ENCODE peak calls at places on chromosomes 5 and 9, in six cellular contexts. A, C, J, U, M and Y are unnamed samples.

GRCh38 chr9:106799146-106799545 is 63.8 kb upstream of the ZNF462 start:
- DNase-seq in M (peak), C (peak), J (no peak), A (no peak), U (no peak), Y (no peak)

GRCh38 chr9:93930070-93930469 is 25.1 kb downstream of the BARX1 start:
- DNase-seq in J (no peak), U (no peak), A (no peak), M (no peak), C (no peak), Y (no peak)

GRCh38 chr9:16293610-16294009 is 576.9 kb downstream of the BNC2 start:
- DNase-seq in U (no peak), C (no peak), A (no peak), M (peak), J (no peak), Y (no peak)

GRCh38 chr9:124590886-124591641 is 83.9 kb upstream of the NR5A1 start:
- DNase-seq in U (peak), J (no peak), C (no peak), M (no peak), A (no peak), Y (no peak)

GRCh38 chr5:142810081-142810480 is 39.9 kb downstream of the ARHGAP26 start:
- DNase-seq in A (no peak), U (no peak), M (no peak), J (no peak), C (peak), Y (no peak)

GRCh38 chr9:76921161-76921560 is 15.2 kb upstream of the PRUNE2 start:
- DNase-seq in U (no peak), M (peak), J (no peak), C (no peak), A (no peak), Y (no peak)

GRCh38 chr5:50702615-50703325 is 36.3 kb downstream of the PARP8 start:
- DNase-seq in M (no peak), U (no peak), J (no peak), A (no peak), C (no peak), Y (no peak)

GRCh38 chr9:114055061-114055460 is 23.0 kb downstream of the AMBP start:
- DNase-seq in M (no peak), A (no peak), J (no peak), C (no peak), U (no peak), Y (no peak)

GRCh38 chr5:170105643-170106611 is at the start of gene FOXI1:
- DNase-seq in M (no peak), J (no peak), C (no peak), A (no peak), U (no peak), Y (no peak)

GRCh38 chr5:103511554-103511885 is 51.1 kb downstream of the NUDT12 start:
- DNase-seq in A (no peak), U (no peak), M (peak), J (no peak), C (peak), Y (no peak)

GRCh38 chr5:2163457-2163856 is 280.7 kb upstream of the IRX4 start:
- DNase-seq in U (no peak), A (no peak), C (no peak), M (no peak), J (no peak), Y (no peak)

GRCh38 chr5:151719228-151719861 is 32.6 kb upstream of the SPARC start:
- DNase-seq in J (peak), C (peak), U (peak), A (peak), M (peak), Y (peak)

GRCh38 chr5:59037041-59037440 is 454.2 kb downstream of the RAB3C start:
- DNase-seq in J (no peak), A (no peak), M (no peak), C (no peak), U (no peak), Y (no peak)

GRCh38 chr5:14086261-14086660 is 56.9 kb upstream of the TRIO start:
- DNase-seq in J (no peak), U (no peak), C (peak), A (no peak), M (peak), Y (no peak)

GRCh38 chr9:99059074-99059894 is 45.6 kb upstream of the TGFBR1 start:
- DNase-seq in J (no peak), C (no peak), M (peak), U (peak), A (peak), Y (no peak)

GRCh38 chr9:125240649-125240999 is 519 bp downstream of the HSPA5 start:
- DNase-seq in J (no peak), U (peak), C (peak), M (peak), A (peak), Y (no peak)

GRCh38 chr5:150409638-150410523 is 2.8 kb downstream of the CD74 start:
- DNase-seq in U (peak), J (peak), M (peak), C (peak), A (peak), Y (peak)

GRCh38 chr9:122338989-122339388 is 31.8 kb upstream of the PTGS1 start:
- DNase-seq in C (no peak), U (no peak), M (peak), J (no peak), A (no peak), Y (no peak)

GRCh38 chr9:84512493-84512892 is 157.0 kb upstream of the NTRK2 start:
- DNase-seq in C (no peak), A (no peak), M (no peak), U (no peak), J (no peak), Y (no peak)

GRCh38 chr5:36444582-36444999 is 142.9 kb upstream of the RANBP3L start:
- DNase-seq in U (peak), J (no peak), M (peak), A (no peak), C (peak), Y (no peak)

GRCh38 chr9:2116073-2116472 is 100.9 kb downstream of the SMARCA2 start:
- DNase-seq in J (no peak), U (no peak), C (peak), A (peak), M (peak), Y (no peak)

GRCh38 chr9:135126480-135127187 is 39.2 kb downstream of the OLFM1 start:
- DNase-seq in J (no peak), C (no peak), U (no peak), A (no peak), M (peak), Y (no peak)

GRCh38 chr5:17306726-17307091 is 89.3 kb downstream of the BASP1 start:
- DNase-seq in U (no peak), A (no peak), J (no peak), C (no peak), M (no peak), Y (no peak)

GRCh38 chr9:7591501-7591900 is 208.1 kb downstream of the DMAC1 start:
- DNase-seq in J (no peak), U (no peak), C (no peak), A (no peak), M (no peak), Y (no peak)

GRCh38 chr5:123520677-123521247 is 8.8 kb downstream of the CSNK1G3 start:
- DNase-seq in M (no peak), J (no peak), U (no peak), C (no peak), A (no peak), Y (no peak)

GRCh38 chr9:88966894-88967676 is 24.2 kb upstream of the S1PR3 start:
- DNase-seq in C (no peak), A (no peak), J (no peak), M (no peak), U (no peak), Y (no peak)

GRCh38 chr5:59503223-59503622 is 390.3 kb downstream of the PDE4D start:
- DNase-seq in U (no peak), J (no peak), A (no peak), C (no peak), M (no peak), Y (no peak)

GRCh38 chr5:6435356-6435755 is 13.3 kb upstream of the UBE2QL1 start:
- DNase-seq in A (peak), C (peak), U (no peak), M (no peak), J (no peak), Y (peak)

GRCh38 chr5:127870914-127871313 is 167.7 kb downstream of the CCDC192 start:
- DNase-seq in M (peak), C (peak), U (peak), A (no peak), J (peak), Y (no peak)

GRCh38 chr9:37287317-37287716 is 135.2 kb upstream of the GRHPR start:
- DNase-seq in J (no peak), U (no peak), C (no peak), M (no peak), A (no peak), Y (no peak)

GRCh38 chr5:58439094-58439644 is 20.7 kb downstream of the PLK2 start:
- DNase-seq in C (no peak), M (no peak), J (no peak), U (no peak), A (no peak), Y (no peak)

GRCh38 chr9:111036946-111037743 is 1.1 kb downstream of the LPAR1 start:
- DNase-seq in M (peak), J (peak), U (no peak), A (no peak), C (peak), Y (no peak)

GRCh38 chr9:96169488-96169887 is 132.5 kb downstream of the HSD17B3 start:
- DNase-seq in J (no peak), C (no peak), M (peak), A (no peak), U (peak), Y (peak)

GRCh38 chr9:35277649-35278359 is 116.0 kb downstream of the UNC13B start:
- DNase-seq in C (peak), A (no peak), J (no peak), M (peak), U (no peak), Y (no peak)

GRCh38 chr5:134394932-134395331 is 16.7 kb downstream of the CDKN2AIPNL start:
- DNase-seq in C (no peak), U (no peak), M (no peak), A (no peak), J (no peak), Y (no peak)

GRCh38 chr5:24591426-24591825 is 53.4 kb downstream of the CDH10 start:
- DNase-seq in J (no peak), A (no peak), M (no peak), U (no peak), C (no peak), Y (no peak)

GRCh38 chr9:127264462-127265040 is at the start of gene GARNL3:
- DNase-seq in C (no peak), M (no peak), U (no peak), A (no peak), J (no peak), Y (no peak)

GRCh38 chr5:10690460-10690859 is 70.6 kb downstream of the DAP start:
- DNase-seq in C (no peak), A (no peak), J (no peak), M (peak), U (no peak), Y (no peak)

GRCh38 chr5:10688651-10689171 is 72.3 kb downstream of the DAP start:
- DNase-seq in C (no peak), A (no peak), J (no peak), M (no peak), U (no peak), Y (no peak)

GRCh38 chr5:10691826-10692785 is 68.9 kb downstream of the DAP start:
- DNase-seq in C (peak), A (no peak), M (peak), U (no peak), J (no peak), Y (no peak)

GRCh38 chr5:10686890-10687289 is 74.1 kb downstream of the DAP start:
- DNase-seq in A (no peak), M (no peak), J (no peak), U (no peak), C (no peak), Y (no peak)

DNA sequence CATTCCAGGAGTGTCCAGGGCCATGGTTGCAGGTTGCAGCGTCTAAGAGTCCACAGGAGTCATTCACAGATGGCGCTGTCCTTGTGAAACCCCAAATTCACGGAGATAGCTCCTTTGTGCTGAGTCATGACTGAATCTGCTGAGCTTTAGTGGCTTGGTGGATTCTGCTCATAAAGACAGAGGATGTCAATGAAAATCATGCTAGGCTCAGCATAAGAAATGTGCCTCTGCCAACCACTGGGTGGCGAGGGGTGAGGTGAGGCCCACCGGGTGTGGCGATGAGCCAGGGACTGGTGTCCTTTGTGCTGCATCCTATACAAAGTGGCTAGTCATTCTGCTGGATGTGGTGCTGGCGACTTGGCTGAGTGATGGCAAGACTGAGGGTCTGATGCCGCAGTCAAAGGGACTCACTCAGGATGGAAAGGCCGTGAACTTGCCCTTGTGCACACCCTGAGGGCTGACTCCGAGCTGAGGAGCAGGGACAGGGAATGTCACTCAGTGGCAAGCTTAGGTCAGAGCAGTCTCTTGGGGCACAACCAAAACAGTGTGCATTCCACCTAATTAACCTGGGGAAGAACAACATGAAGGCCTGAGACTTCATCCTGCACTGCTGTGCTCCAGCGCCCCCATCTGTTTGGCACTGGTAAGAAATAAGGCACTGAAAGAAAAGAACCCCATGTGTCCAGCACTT is 71.5 kb downstream of the DAP start:
- DNase-seq in J (no peak), A (peak), C (peak), U (no peak), M (peak), Y (peak)
- TF ChIP-seq CTCF in J (no peak), A (peak), C (peak), U (no peak), M (peak), Y (peak)

GRCh38 chr9:121107041-121107440 is 32.3 kb downstream of the CNTRL start:
- DNase-seq in A (no peak), M (no peak), U (no peak), C (peak), J (no peak), Y (no peak)
- TF ChIP-seq CTCF in A (peak), M (peak), U (no peak), C (peak), J (no peak), Y (peak)

GRCh38 chr5:164256954-164257353 is 751.5 kb downstream of the MAT2B start:
- DNase-seq in C (no peak), M (no peak), A (no peak), U (no peak), J (no peak), Y (no peak)

GRCh38 chr5:164253764-164254163 is 748.3 kb downstream of the MAT2B start:
- DNase-seq in A (no peak), U (no peak), C (no peak), M (no peak), J (no peak), Y (no peak)

GRCh38 chr5:164256351-164256750 is 750.9 kb downstream of the MAT2B start:
- DNase-seq in U (no peak), J (no peak), M (no peak), A (no peak), C (peak), Y (no peak)

GRCh38 chr5:164255598-164256213 is 750.3 kb downstream of the MAT2B start:
- DNase-seq in C (no peak), A (no peak), U (no peak), J (no peak), M (no peak), Y (no peak)
- TF ChIP-seq CTCF in C (peak), A (no peak), U (no peak), J (no peak), M (no peak), Y (peak)

DNA sequence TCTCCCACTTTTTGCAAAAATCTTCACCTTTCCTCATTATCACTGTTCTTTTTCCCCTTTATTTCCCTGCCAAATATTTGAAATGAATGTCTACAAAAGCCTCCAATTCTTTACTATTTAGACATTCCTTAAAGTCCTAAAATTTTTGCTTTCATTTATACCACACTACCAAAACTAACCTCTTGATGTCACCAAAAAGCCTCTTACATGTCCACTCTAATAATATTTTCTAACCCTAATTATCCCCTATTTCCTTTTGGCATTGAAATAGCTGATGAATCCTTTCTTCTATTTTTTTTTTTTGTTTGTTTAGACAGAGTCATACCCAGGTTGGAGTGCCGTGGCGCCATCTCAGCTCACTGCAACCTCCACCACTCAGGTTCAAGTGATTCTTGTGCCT is 32.3 kb upstream of the NRG2 start:
- DNase-seq in C (peak), M (peak), U (no peak), A (no peak), J (no peak), Y (no peak)
- TF ChIP-seq CTCF in C (peak), M (peak), U (no peak), A (no peak), J (no peak), Y (peak)

GRCh38 chr5:138632900-138633489 is 57.8 kb upstream of the HSPA9 start:
- DNase-seq in M (peak), A (peak), C (peak), J (peak), U (peak), Y (peak)
- TF ChIP-seq CTCF in M (peak), A (peak), C (peak), J (no peak), U (peak), Y (peak)

GRCh38 chr5:174725261-174725990 is 1.0 kb downstream of the MSX2 start:
- DNase-seq in C (no peak), A (no peak), U (no peak), J (no peak), M (no peak), Y (no peak)

GRCh38 chr5:174723315-174723978 is 935 bp upstream of the MSX2 start:
- DNase-seq in C (no peak), M (no peak), A (no peak), U (no peak), J (no peak), Y (no peak)

GRCh38 chr5:174722500-174722899 is 1.9 kb upstream of the MSX2 start:
- DNase-seq in U (no peak), C (no peak), M (no peak), A (no peak), J (no peak), Y (no peak)

GRCh38 chr5:174724484-174725260 is at the start of gene MSX2:
- DNase-seq in C (peak), U (peak), M (peak), J (peak), A (peak), Y (peak)

DNA sequence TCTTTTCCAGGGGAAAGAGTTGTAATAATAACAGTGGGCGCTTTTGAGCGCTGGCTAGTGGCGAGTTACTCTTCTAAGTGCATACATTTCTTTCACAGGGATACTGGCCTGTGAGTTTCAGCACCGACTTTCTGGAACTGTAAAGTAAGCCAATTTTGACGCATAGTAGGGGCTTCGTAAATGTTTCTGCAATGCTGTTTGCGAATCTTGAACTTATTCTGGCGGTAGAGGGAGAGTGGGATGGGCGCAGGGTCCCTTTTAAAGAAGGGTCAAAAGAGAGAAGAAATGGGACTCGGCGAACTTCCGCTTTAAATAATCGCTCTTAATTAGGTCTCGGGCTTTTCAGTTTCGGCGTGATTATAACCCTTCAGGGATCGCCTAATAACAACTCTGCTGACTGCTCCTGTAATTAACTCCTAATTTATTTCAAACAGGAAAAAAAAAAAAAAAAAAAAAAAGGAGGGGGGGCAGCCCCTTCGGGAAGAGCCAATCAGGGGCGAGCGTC is 351 bp upstream of the MSX2 start:
- DNase-seq in A (no peak), M (no peak), U (no peak), C (peak), J (no peak), Y (no peak)
- TF ChIP-seq CTCF in A (no peak), M (no peak), U (no peak), C (no peak), J (no peak), Y (no peak)

GRCh38 chr9:90900130-90900529 is 98.5 kb downstream of the SYK start:
- DNase-seq in M (peak), A (no peak), C (no peak), J (no peak), U (no peak), Y (no peak)
- TF ChIP-seq CTCF in M (peak), A (no peak), C (peak), J (no peak), U (no peak), Y (peak)

DNA sequence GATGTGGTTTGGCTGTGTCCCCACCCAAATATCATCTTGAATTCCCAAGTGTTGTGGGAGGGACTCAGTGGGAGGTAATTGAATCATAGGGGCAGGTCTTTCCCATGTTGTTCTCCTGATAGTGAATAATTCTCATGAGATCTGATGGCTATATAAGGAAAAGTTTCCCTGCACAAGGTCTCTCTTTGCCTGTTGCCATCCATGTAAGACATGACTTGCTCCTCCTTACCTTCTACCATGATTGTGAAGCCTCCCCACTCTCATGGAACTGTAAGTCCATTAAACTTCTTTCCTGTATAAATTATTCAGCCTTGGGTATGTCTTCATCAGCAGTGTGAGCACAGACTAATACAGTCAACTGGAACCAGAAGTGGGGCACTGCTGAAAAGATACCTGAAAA is 262.4 kb upstream of the RFX3 start:
- DNase-seq in C (no peak), M (no peak), U (no peak), A (no peak), J (no peak), Y (no peak)
- TF ChIP-seq CTCF in C (no peak), M (no peak), U (no peak), A (no peak), J (no peak), Y (no peak)

DNA sequence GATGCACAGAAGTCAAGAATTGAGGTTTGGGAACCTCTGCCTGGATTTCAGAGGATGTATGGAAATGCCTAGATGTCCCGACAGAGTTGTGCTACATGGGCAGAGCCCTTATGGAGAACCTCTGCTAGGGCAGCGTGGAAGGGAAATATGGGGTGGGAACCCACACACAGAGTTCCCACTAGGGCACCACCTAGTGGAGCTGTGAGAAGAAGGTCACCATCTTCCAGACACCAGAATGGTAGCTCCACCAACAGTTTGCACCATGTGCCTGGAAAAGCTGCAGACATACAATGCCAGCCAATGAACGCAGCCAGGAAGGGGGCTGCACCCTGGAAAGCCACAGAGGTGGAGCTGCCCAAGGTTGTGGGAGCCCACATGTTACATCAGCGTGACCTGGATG is 104.5 kb downstream of the STK32A start:
- DNase-seq in C (no peak), U (no peak), A (no peak), J (no peak), M (no peak), Y (no peak)
- TF ChIP-seq CTCF in C (no peak), U (no peak), A (no peak), J (no peak), M (no peak), Y (no peak)